ENCODE peak calls at places on chromosomes 5 and 9, in ten cellular contexts. F, L, U, H, B, V, J, I, G and Y are unnamed samples. For H3K27me3 and H3K4me1, the result is how much of the 10 kb centered on the place peaks cover.

GRCh38 chr5:134252671-134253070 is 26.8 kb upstream of the PPP2CA start:
- DNase-seq in U (peak), J (peak), G (peak), L (peak), B (peak), H (no peak), V (peak), I (peak), F (peak), Y (peak)

GRCh38 chr5:178392386-178392785 is 159.8 kb upstream of the PHYKPL start:
- DNase-seq in U (no peak), V (no peak), L (no peak), H (no peak), G (no peak), J (no peak), B (no peak), F (no peak), I (no peak), Y (no peak)

GRCh38 chr5:87645241-87645640 is 232.5 kb upstream of the CCNH start:
- DNase-seq in J (no peak), V (no peak), B (no peak), F (peak), I (no peak), G (no peak), H (no peak), L (no peak), U (no peak), Y (no peak)

GRCh38 chr9:130669965-130670364 is 5.6 kb downstream of the PRDM12 start:
- DNase-seq in L (no peak), G (no peak), J (no peak), F (no peak), U (no peak), V (no peak), H (no peak), I (no peak), B (no peak), Y (no peak)

GRCh38 chr9:114869845-114870244 is 60.5 kb downstream of the TNFSF8 start:
- DNase-seq in H (no peak), J (no peak), I (no peak), F (no peak), U (no peak), B (no peak), V (no peak), G (peak), L (no peak), Y (no peak)

GRCh38 chr5:135921388-135921787 is 25.7 kb upstream of the IL9 start:
- DNase-seq in L (peak), F (peak), H (no peak), J (peak), B (no peak), V (peak), G (peak), I (peak), U (no peak), Y (no peak)

GRCh38 chr5:37816883-37817282 is 23.0 kb downstream of the GDNF start:
- DNase-seq in I (peak), B (no peak), U (no peak), J (no peak), H (no peak), G (no peak), V (no peak), L (peak), F (no peak), Y (no peak)

GRCh38 chr5:80071510-80072021 is 36.4 kb downstream of the THBS4 start:
- DNase-seq in V (peak), I (peak), B (no peak), G (no peak), U (no peak), L (no peak), F (no peak), J (no peak), H (no peak), Y (no peak)

GRCh38 chr5:96142786-96143434 is 181.3 kb upstream of the ELL2 start:
- DNase-seq in L (peak), I (peak), F (no peak), G (peak), H (no peak), V (no peak), B (peak), J (peak), U (peak), Y (no peak)

GRCh38 chr9:37293664-37294524 is 128.6 kb upstream of the GRHPR start:
- DNase-seq in J (peak), B (peak), V (peak), F (no peak), L (peak), I (peak), H (no peak), G (no peak), U (no peak), Y (no peak)
- H3K27me3 ChIP-seq in J (under half), B (under half), V (under half), F (under half), L (under half), I (under half), H (under half), G (under half), U (under half), Y (under half)

GRCh38 chr5:180519098-180519497 is 24.9 kb downstream of the CNOT6 start:
- DNase-seq in J (peak), B (no peak), F (no peak), V (no peak), L (peak), G (no peak), H (no peak), U (peak), I (peak), Y (no peak)
- H3K4me1 ChIP-seq in J (under half), B (under half), F (under half), V (under half), L (under half), G (under half), H (under half), U (under half), I (under half), Y (under half)

GRCh38 chr5:19369048-19369447 is 619.0 kb downstream of the CDH18 start:
- DNase-seq in V (no peak), I (no peak), G (no peak), L (no peak), F (no peak), H (peak), U (no peak), B (no peak), J (no peak), Y (no peak)
- H2AFZ ChIP-seq in V (no peak), I (no peak), G (no peak), L (no peak), F (no peak), H (peak), U (no peak), B (no peak), J (no peak), Y (no peak)

GRCh38 chr5:122908108-122908507 is 62.7 kb downstream of the SNX24 start:
- DNase-seq in G (no peak), H (no peak), I (no peak), V (no peak), B (no peak), J (no peak), U (no peak), F (no peak), L (no peak), Y (no peak)

GRCh38 chr5:122909470-122910100 is 64.2 kb downstream of the SNX24 start:
- DNase-seq in B (no peak), V (peak), U (peak), G (no peak), L (no peak), H (no peak), F (no peak), J (no peak), I (no peak), Y (no peak)

GRCh38 chr5:122906768-122907167 is 61.4 kb downstream of the SNX24 start:
- DNase-seq in J (peak), L (peak), F (peak), I (peak), G (no peak), H (no peak), U (peak), B (peak), V (peak), Y (no peak)

GRCh38 chr5:122908662-122909061 is 63.2 kb downstream of the SNX24 start:
- DNase-seq in G (no peak), J (peak), F (no peak), H (no peak), I (peak), U (peak), B (no peak), V (peak), L (no peak), Y (no peak)

GRCh38 chr5:122907238-122907637 is 61.8 kb downstream of the SNX24 start:
- DNase-seq in J (no peak), I (peak), H (no peak), B (no peak), V (peak), L (peak), U (peak), F (peak), G (peak), Y (peak)
- H3K27me3 ChIP-seq in J (under half), I (under half), H (under half), B (under half), V (under half), L (under half), U (under half), F (under half), G (under half), Y (under half)

GRCh38 chr9:93297659-93298497 is 113.9 kb downstream of the WNK2 start:
- DNase-seq in U (no peak), G (no peak), J (no peak), L (no peak), B (no peak), H (no peak), F (no peak), I (no peak), V (no peak), Y (no peak)
- H3K4me1 ChIP-seq in U (under half), G (under half), J (under half), L (under half), B (under half), H (under half), F (under half), I (under half), V (under half), Y (under half)

GRCh38 chr9:96441798-96442445 is 8.0 kb upstream of the HABP4 start:
- DNase-seq in I (peak), H (no peak), G (peak), J (peak), L (peak), V (peak), F (peak), U (no peak), B (no peak), Y (no peak)
- H2AFZ ChIP-seq in I (no peak), H (no peak), G (no peak), J (no peak), L (no peak), V (no peak), F (no peak), U (no peak), B (no peak), Y (no peak)

GRCh38 chr9:36770025-36770424 is 197.3 kb downstream of the MELK start:
- DNase-seq in U (no peak), H (no peak), V (no peak), G (no peak), B (no peak), F (no peak), I (no peak), J (no peak), L (no peak), Y (no peak)
- H3K27me3 ChIP-seq in U (under half), H (under half), V (under half), G (under half), B (under half), F (under half), I (under half), J (under half), L (under half), Y (under half)

GRCh38 chr5:172694061-172694460 is 53.0 kb downstream of the NEURL1B start:
- DNase-seq in L (no peak), U (no peak), F (peak), J (no peak), V (peak), G (no peak), H (no peak), B (no peak), I (peak), Y (no peak)

GRCh38 chr5:172691886-172692285 is 50.8 kb downstream of the NEURL1B start:
- DNase-seq in B (no peak), J (no peak), U (no peak), L (no peak), I (no peak), G (no peak), V (no peak), H (no peak), F (no peak), Y (no peak)

GRCh38 chr5:172694541-172694940 is 53.5 kb downstream of the NEURL1B start:
- DNase-seq in H (no peak), F (no peak), V (no peak), B (no peak), I (no peak), J (no peak), L (no peak), U (no peak), G (no peak), Y (no peak)

GRCh38 chr5:172692451-172692850 is 51.4 kb downstream of the NEURL1B start:
- DNase-seq in I (no peak), F (no peak), L (no peak), U (no peak), J (no peak), B (no peak), H (no peak), V (no peak), G (no peak), Y (no peak)

GRCh38 chr5:172692981-172693380 is 51.9 kb downstream of the NEURL1B start:
- DNase-seq in V (peak), L (peak), H (no peak), I (no peak), J (no peak), B (no peak), G (no peak), F (no peak), U (peak), Y (no peak)
- H3K4me1 ChIP-seq in V (under half), L (under half), H (under half), I (under half), J (under half), B (under half), G (under half), F (under half), U (under half), Y (under half)